ENCODE peak calls at places on chromosomes 2 and 18, in five cellular contexts. E is H54, P is MV-4-11, C is cardiac muscle cell, V is lung microvascular endothelial cell. O is an unnamed sample.

GRCh38 chr2:179898873-179899272 is 37.5 kb upstream of the ZNF385B start:
- DNase-seq in P (peak), V (peak), E (no peak), C (peak), O (peak)

GRCh38 chr2:168024459-168024858 is 222.9 kb downstream of the STK39 start:
- DNase-seq in V (no peak), P (no peak), E (no peak), C (no peak), O (no peak)

GRCh38 chr2:172710584-172711024 is 25.0 kb upstream of the RAPGEF4 start:
- DNase-seq in C (peak), P (peak), V (peak), E (peak), O (peak)

GRCh38 chr18:57943723-57944122 is 100.3 kb upstream of the NEDD4L start:
- DNase-seq in V (no peak), E (no peak), C (no peak), P (no peak), O (no peak)

GRCh38 chr2:136359121-136359965 is 241.4 kb upstream of the CXCR4 start:
- DNase-seq in V (no peak), C (no peak), E (no peak), P (no peak), O (no peak)

GRCh38 chr18:57771626-57772025 is 31.5 kb downstream of the ATP8B1 start:
- DNase-seq in C (no peak), V (no peak), E (no peak), P (no peak), O (no peak)

GRCh38 chr2:160091381-160091780 is 29.0 kb upstream of the PLA2R1 start:
- DNase-seq in P (no peak), V (no peak), E (no peak), C (peak), O (no peak)

GRCh38 chr2:97951155-97951670 is 44.5 kb downstream of the TMEM131 start:
- DNase-seq in E (peak), V (no peak), P (no peak), C (no peak), O (peak)

GRCh38 chr2:20613342-20613916 is 37.5 kb downstream of the HS1BP3 start:
- DNase-seq in V (no peak), E (no peak), P (no peak), C (no peak), O (no peak)

GRCh38 chr2:133424876-133425275 is 143.4 kb downstream of the NCKAP5 start:
- DNase-seq in P (no peak), C (no peak), E (no peak), V (no peak), O (no peak)

GRCh38 chr18:55251186-55251995 is 292.1 kb upstream of the CCDC68 start:
- DNase-seq in E (no peak), P (no peak), V (peak), C (peak), O (no peak)

GRCh38 chr2:131105950-131106801 is 1.0 kb downstream of the PLEKHB2 start:
- DNase-seq in V (peak), P (peak), E (no peak), C (peak), O (peak)

GRCh38 chr18:45417392-45417791 is 197.9 kb upstream of the SLC14A2 start:
- DNase-seq in P (no peak), V (no peak), C (no peak), E (no peak), O (no peak)

GRCh38 chr2:3173031-3173430 is 204.6 kb downstream of the EIPR1 start:
- DNase-seq in E (no peak), V (peak), C (no peak), P (no peak), O (no peak)

GRCh38 chr18:44693030-44693784 is 12.5 kb downstream of the SETBP1 start:
- DNase-seq in P (no peak), E (no peak), V (no peak), C (no peak), O (no peak)

GRCh38 chr2:144143294-144144092 is 376.4 kb downstream of the ZEB2 start:
- DNase-seq in E (no peak), P (peak), C (no peak), V (no peak), O (peak)

GRCh38 chr2:69770193-69770702 is 28.3 kb downstream of the ANXA4 start:
- DNase-seq in C (peak), V (peak), P (peak), E (peak), O (peak)

O was measured in NB4.